ENCODE peak calls at places on chromosome 13, in ten cellular contexts. One of them, this sample, is unnamed.

GRCh38 chr13:20566424-20566916 is 487 bp upstream of the IFT88 start:
- DNase-seq in stimulated activated naive CD8-positive, alpha-beta T cell treated with anti-CD3 and anti-CD28 coated beads, Interleukin-15, Interleukin-2, amounts not matched to agents 100 U/mL and 50 U/mL, for 24 hours: no peak
- DNase-seq in NCI-H446 treated with DMSO at 0.1 percent for 48 hours: peak
- DNase-seq in activated naive CD8-positive, alpha-beta T cell treated with anti-CD3 and anti-CD28 coated beads, Interleukin-2, amount 50 U/mL, for 24 hours: no peak
- DNase-seq in DMS53: peak
- DNase-seq in CD4-positive, CD25-positive, alpha-beta regulatory T cell: no peak
- DNase-seq in stimulated activated CD4-positive, alpha-beta T cell treated with anti-CD3 and anti-CD28 coated beads, Interleukin-1b, Interleukin-23, amount 100 ng/mL, for 1 hour: no peak
- DNase-seq in GM04504: peak
- DNase-seq in Daoy: no peak
- DNase-seq in nucleus accumbens: no peak
- DNase-seq in this sample: no peak

GRCh38 chr13:95643814-95644598 is 500 bp downstream of the DZIP1 start:
- DNase-seq in GM04504: peak
- DNase-seq in DMS53: peak
- DNase-seq in Daoy: peak
- DNase-seq in activated naive CD8-positive, alpha-beta T cell treated with anti-CD3 and anti-CD28 coated beads, Interleukin-2, amount 50 U/mL, for 24 hours: peak
- DNase-seq in stimulated activated naive CD8-positive, alpha-beta T cell treated with anti-CD3 and anti-CD28 coated beads, Interleukin-15, Interleukin-2, amounts not matched to agents 100 U/mL and 50 U/mL, for 24 hours: peak
- DNase-seq in nucleus accumbens: peak
- DNase-seq in NCI-H446 treated with DMSO at 0.1 percent for 48 hours: no peak
- DNase-seq in stimulated activated CD4-positive, alpha-beta T cell treated with anti-CD3 and anti-CD28 coated beads, Interleukin-1b, Interleukin-23, amount 100 ng/mL, for 1 hour: no peak
- DNase-seq in CD4-positive, CD25-positive, alpha-beta regulatory T cell: no peak
- DNase-seq in this sample: no peak

GRCh38 chr13:33775339-33776108 is 42.4 kb upstream of the RFC3 start:
- DNase-seq in stimulated activated naive CD8-positive, alpha-beta T cell treated with anti-CD3 and anti-CD28 coated beads, Interleukin-15, Interleukin-2, amounts not matched to agents 100 U/mL and 50 U/mL, for 24 hours: no peak
- DNase-seq in activated naive CD8-positive, alpha-beta T cell treated with anti-CD3 and anti-CD28 coated beads, Interleukin-2, amount 50 U/mL, for 24 hours: no peak
- DNase-seq in CD4-positive, CD25-positive, alpha-beta regulatory T cell: no peak
- DNase-seq in Daoy: no peak
- DNase-seq in stimulated activated CD4-positive, alpha-beta T cell treated with anti-CD3 and anti-CD28 coated beads, Interleukin-1b, Interleukin-23, amount 100 ng/mL, for 1 hour: no peak
- DNase-seq in NCI-H446 treated with DMSO at 0.1 percent for 48 hours: no peak
- DNase-seq in DMS53: no peak
- DNase-seq in GM04504: no peak
- DNase-seq in nucleus accumbens: no peak
- DNase-seq in this sample: no peak

GRCh38 chr13:62710766-62711165 is 1295.1 kb upstream of the PCDH20 start:
- DNase-seq in stimulated activated CD4-positive, alpha-beta T cell treated with anti-CD3 and anti-CD28 coated beads, Interleukin-1b, Interleukin-23, amount 100 ng/mL, for 1 hour: no peak
- DNase-seq in NCI-H446 treated with DMSO at 0.1 percent for 48 hours: no peak
- DNase-seq in CD4-positive, CD25-positive, alpha-beta regulatory T cell: no peak
- DNase-seq in stimulated activated naive CD8-positive, alpha-beta T cell treated with anti-CD3 and anti-CD28 coated beads, Interleukin-15, Interleukin-2, amounts not matched to agents 100 U/mL and 50 U/mL, for 24 hours: no peak
- DNase-seq in GM04504: no peak
- DNase-seq in activated naive CD8-positive, alpha-beta T cell treated with anti-CD3 and anti-CD28 coated beads, Interleukin-2, amount 50 U/mL, for 24 hours: no peak
- DNase-seq in Daoy: no peak
- DNase-seq in DMS53: peak
- DNase-seq in nucleus accumbens: no peak
- DNase-seq in this sample: no peak

GRCh38 chr13:29958476-29958875 is 108.1 kb upstream of the UBL3 start:
- DNase-seq in NCI-H446 treated with DMSO at 0.1 percent for 48 hours: no peak
- DNase-seq in stimulated activated CD4-positive, alpha-beta T cell treated with anti-CD3 and anti-CD28 coated beads, Interleukin-1b, Interleukin-23, amount 100 ng/mL, for 1 hour: no peak
- DNase-seq in CD4-positive, CD25-positive, alpha-beta regulatory T cell: peak
- DNase-seq in activated naive CD8-positive, alpha-beta T cell treated with anti-CD3 and anti-CD28 coated beads, Interleukin-2, amount 50 U/mL, for 24 hours: no peak
- DNase-seq in Daoy: no peak
- DNase-seq in GM04504: no peak
- DNase-seq in nucleus accumbens: no peak
- DNase-seq in DMS53: no peak
- DNase-seq in stimulated activated naive CD8-positive, alpha-beta T cell treated with anti-CD3 and anti-CD28 coated beads, Interleukin-15, Interleukin-2, amounts not matched to agents 100 U/mL and 50 U/mL, for 24 hours: no peak
- DNase-seq in this sample: no peak

GRCh38 chr13:93867481-93867880 is 612.0 kb downstream of the DCT start:
- DNase-seq in stimulated activated naive CD8-positive, alpha-beta T cell treated with anti-CD3 and anti-CD28 coated beads, Interleukin-15, Interleukin-2, amounts not matched to agents 100 U/mL and 50 U/mL, for 24 hours: no peak
- DNase-seq in DMS53: no peak
- DNase-seq in stimulated activated CD4-positive, alpha-beta T cell treated with anti-CD3 and anti-CD28 coated beads, Interleukin-1b, Interleukin-23, amount 100 ng/mL, for 1 hour: no peak
- DNase-seq in Daoy: no peak
- DNase-seq in GM04504: no peak
- DNase-seq in nucleus accumbens: no peak
- DNase-seq in activated naive CD8-positive, alpha-beta T cell treated with anti-CD3 and anti-CD28 coated beads, Interleukin-2, amount 50 U/mL, for 24 hours: no peak
- DNase-seq in NCI-H446 treated with DMSO at 0.1 percent for 48 hours: no peak
- DNase-seq in CD4-positive, CD25-positive, alpha-beta regulatory T cell: no peak
- DNase-seq in this sample: no peak

GRCh38 chr13:59734393-59734792 is 429.3 kb downstream of the DIAPH3 start:
- DNase-seq in DMS53: no peak
- DNase-seq in nucleus accumbens: no peak
- DNase-seq in stimulated activated CD4-positive, alpha-beta T cell treated with anti-CD3 and anti-CD28 coated beads, Interleukin-1b, Interleukin-23, amount 100 ng/mL, for 1 hour: no peak
- DNase-seq in CD4-positive, CD25-positive, alpha-beta regulatory T cell: peak
- DNase-seq in activated naive CD8-positive, alpha-beta T cell treated with anti-CD3 and anti-CD28 coated beads, Interleukin-2, amount 50 U/mL, for 24 hours: no peak
- DNase-seq in Daoy: no peak
- DNase-seq in stimulated activated naive CD8-positive, alpha-beta T cell treated with anti-CD3 and anti-CD28 coated beads, Interleukin-15, Interleukin-2, amounts not matched to agents 100 U/mL and 50 U/mL, for 24 hours: no peak
- DNase-seq in NCI-H446 treated with DMSO at 0.1 percent for 48 hours: no peak
- DNase-seq in GM04504: no peak
- DNase-seq in this sample: no peak

GRCh38 chr13:79423801-79424642 is 18.0 kb upstream of the RBM26 start:
- DNase-seq in activated naive CD8-positive, alpha-beta T cell treated with anti-CD3 and anti-CD28 coated beads, Interleukin-2, amount 50 U/mL, for 24 hours: no peak
- DNase-seq in stimulated activated naive CD8-positive, alpha-beta T cell treated with anti-CD3 and anti-CD28 coated beads, Interleukin-15, Interleukin-2, amounts not matched to agents 100 U/mL and 50 U/mL, for 24 hours: no peak
- DNase-seq in Daoy: no peak
- DNase-seq in DMS53: peak
- DNase-seq in NCI-H446 treated with DMSO at 0.1 percent for 48 hours: no peak
- DNase-seq in CD4-positive, CD25-positive, alpha-beta regulatory T cell: peak
- DNase-seq in nucleus accumbens: no peak
- DNase-seq in GM04504: no peak
- DNase-seq in stimulated activated CD4-positive, alpha-beta T cell treated with anti-CD3 and anti-CD28 coated beads, Interleukin-1b, Interleukin-23, amount 100 ng/mL, for 1 hour: no peak
- DNase-seq in this sample: no peak

GRCh38 chr13:66313408-66313807 is 916.7 kb downstream of the PCDH9 start:
- DNase-seq in stimulated activated naive CD8-positive, alpha-beta T cell treated with anti-CD3 and anti-CD28 coated beads, Interleukin-15, Interleukin-2, amounts not matched to agents 100 U/mL and 50 U/mL, for 24 hours: no peak
- DNase-seq in nucleus accumbens: no peak
- DNase-seq in Daoy: no peak
- DNase-seq in DMS53: peak
- DNase-seq in stimulated activated CD4-positive, alpha-beta T cell treated with anti-CD3 and anti-CD28 coated beads, Interleukin-1b, Interleukin-23, amount 100 ng/mL, for 1 hour: no peak
- DNase-seq in CD4-positive, CD25-positive, alpha-beta regulatory T cell: no peak
- DNase-seq in GM04504: no peak
- DNase-seq in activated naive CD8-positive, alpha-beta T cell treated with anti-CD3 and anti-CD28 coated beads, Interleukin-2, amount 50 U/mL, for 24 hours: no peak
- DNase-seq in NCI-H446 treated with DMSO at 0.1 percent for 48 hours: no peak
- DNase-seq in this sample: no peak

GRCh38 chr13:105441406-105441805 is 1094.1 kb downstream of the EFNB2 start:
- DNase-seq in nucleus accumbens: no peak
- DNase-seq in activated naive CD8-positive, alpha-beta T cell treated with anti-CD3 and anti-CD28 coated beads, Interleukin-2, amount 50 U/mL, for 24 hours: no peak
- DNase-seq in CD4-positive, CD25-positive, alpha-beta regulatory T cell: no peak
- DNase-seq in DMS53: no peak
- DNase-seq in GM04504: no peak
- DNase-seq in stimulated activated naive CD8-positive, alpha-beta T cell treated with anti-CD3 and anti-CD28 coated beads, Interleukin-15, Interleukin-2, amounts not matched to agents 100 U/mL and 50 U/mL, for 24 hours: no peak
- DNase-seq in Daoy: no peak
- DNase-seq in stimulated activated CD4-positive, alpha-beta T cell treated with anti-CD3 and anti-CD28 coated beads, Interleukin-1b, Interleukin-23, amount 100 ng/mL, for 1 hour: no peak
- DNase-seq in NCI-H446 treated with DMSO at 0.1 percent for 48 hours: no peak
- DNase-seq in this sample: no peak

GRCh38 chr13:113653264-113654174 is 4.5 kb downstream of the ATP4B start:
- DNase-seq in DMS53: peak
- DNase-seq in nucleus accumbens: no peak
- DNase-seq in NCI-H446 treated with DMSO at 0.1 percent for 48 hours: no peak
- DNase-seq in CD4-positive, CD25-positive, alpha-beta regulatory T cell: no peak
- DNase-seq in Daoy: peak
- DNase-seq in activated naive CD8-positive, alpha-beta T cell treated with anti-CD3 and anti-CD28 coated beads, Interleukin-2, amount 50 U/mL, for 24 hours: no peak
- DNase-seq in stimulated activated CD4-positive, alpha-beta T cell treated with anti-CD3 and anti-CD28 coated beads, Interleukin-1b, Interleukin-23, amount 100 ng/mL, for 1 hour: no peak
- DNase-seq in GM04504: no peak
- DNase-seq in stimulated activated naive CD8-positive, alpha-beta T cell treated with anti-CD3 and anti-CD28 coated beads, Interleukin-15, Interleukin-2, amounts not matched to agents 100 U/mL and 50 U/mL, for 24 hours: no peak
- DNase-seq in this sample: no peak

GRCh38 chr13:110820311-110820710 is 94.6 kb downstream of the ANKRD10 start:
- DNase-seq in NCI-H446 treated with DMSO at 0.1 percent for 48 hours: no peak
- DNase-seq in activated naive CD8-positive, alpha-beta T cell treated with anti-CD3 and anti-CD28 coated beads, Interleukin-2, amount 50 U/mL, for 24 hours: no peak
- DNase-seq in DMS53: peak
- DNase-seq in Daoy: no peak
- DNase-seq in stimulated activated CD4-positive, alpha-beta T cell treated with anti-CD3 and anti-CD28 coated beads, Interleukin-1b, Interleukin-23, amount 100 ng/mL, for 1 hour: no peak
- DNase-seq in nucleus accumbens: no peak
- DNase-seq in stimulated activated naive CD8-positive, alpha-beta T cell treated with anti-CD3 and anti-CD28 coated beads, Interleukin-15, Interleukin-2, amounts not matched to agents 100 U/mL and 50 U/mL, for 24 hours: no peak
- DNase-seq in CD4-positive, CD25-positive, alpha-beta regulatory T cell: no peak
- DNase-seq in GM04504: no peak
- DNase-seq in this sample: no peak

GRCh38 chr13:32087955-32088747 is 56.6 kb downstream of the FRY start:
- DNase-seq in GM04504: no peak
- DNase-seq in Daoy: no peak
- DNase-seq in nucleus accumbens: no peak
- DNase-seq in stimulated activated naive CD8-positive, alpha-beta T cell treated with anti-CD3 and anti-CD28 coated beads, Interleukin-15, Interleukin-2, amounts not matched to agents 100 U/mL and 50 U/mL, for 24 hours: no peak
- DNase-seq in CD4-positive, CD25-positive, alpha-beta regulatory T cell: no peak
- DNase-seq in DMS53: no peak
- DNase-seq in stimulated activated CD4-positive, alpha-beta T cell treated with anti-CD3 and anti-CD28 coated beads, Interleukin-1b, Interleukin-23, amount 100 ng/mL, for 1 hour: no peak
- DNase-seq in activated naive CD8-positive, alpha-beta T cell treated with anti-CD3 and anti-CD28 coated beads, Interleukin-2, amount 50 U/mL, for 24 hours: no peak
- DNase-seq in NCI-H446 treated with DMSO at 0.1 percent for 48 hours: no peak
- DNase-seq in this sample: no peak

GRCh38 chr13:26348966-26349365 is 95.0 kb downstream of the CDK8 start:
- DNase-seq in stimulated activated naive CD8-positive, alpha-beta T cell treated with anti-CD3 and anti-CD28 coated beads, Interleukin-15, Interleukin-2, amounts not matched to agents 100 U/mL and 50 U/mL, for 24 hours: no peak
- DNase-seq in DMS53: no peak
- DNase-seq in stimulated activated CD4-positive, alpha-beta T cell treated with anti-CD3 and anti-CD28 coated beads, Interleukin-1b, Interleukin-23, amount 100 ng/mL, for 1 hour: no peak
- DNase-seq in CD4-positive, CD25-positive, alpha-beta regulatory T cell: no peak
- DNase-seq in NCI-H446 treated with DMSO at 0.1 percent for 48 hours: no peak
- DNase-seq in activated naive CD8-positive, alpha-beta T cell treated with anti-CD3 and anti-CD28 coated beads, Interleukin-2, amount 50 U/mL, for 24 hours: no peak
- DNase-seq in nucleus accumbens: no peak
- DNase-seq in GM04504: no peak
- DNase-seq in Daoy: no peak
- DNase-seq in this sample: no peak